ENCODE peak calls at places on chromosomes 1 and 21, in seven cellular contexts. One of them, this sample, is unnamed.

GRCh38 chr1:10867138-10867721 is 70.8 kb upstream of the CASZ1 start:
- DNase-seq in GM12878: no peak
- DNase-seq in CD4-positive, CD25-positive, alpha-beta regulatory T cell: peak
- DNase-seq in AG04450: no peak
- DNase-seq in naive thymus-derived CD4-positive, alpha-beta T cell: peak
- DNase-seq in small intestine: peak
- DNase-seq in dorsolateral prefrontal cortex: peak
- DNase-seq in this sample: peak

GRCh38 chr1:89022167-89022959 is at the start of gene GBP3:
- DNase-seq in GM12878: peak
- DNase-seq in naive thymus-derived CD4-positive, alpha-beta T cell: peak
- DNase-seq in CD4-positive, CD25-positive, alpha-beta regulatory T cell: peak
- DNase-seq in AG04450: peak
- DNase-seq in small intestine: peak
- DNase-seq in dorsolateral prefrontal cortex: no peak
- DNase-seq in this sample: peak

GRCh38 chr1:222043444-222044292 is 301.8 kb upstream of the DUSP10 start:
- DNase-seq in small intestine: no peak
- DNase-seq in dorsolateral prefrontal cortex: no peak
- DNase-seq in AG04450: peak
- DNase-seq in naive thymus-derived CD4-positive, alpha-beta T cell: no peak
- DNase-seq in GM12878: no peak
- DNase-seq in CD4-positive, CD25-positive, alpha-beta regulatory T cell: no peak
- DNase-seq in this sample: no peak

GRCh38 chr1:225857256-225857655 is 24.9 kb downstream of the TMEM63A start:
- DNase-seq in dorsolateral prefrontal cortex: no peak
- DNase-seq in naive thymus-derived CD4-positive, alpha-beta T cell: no peak
- DNase-seq in CD4-positive, CD25-positive, alpha-beta regulatory T cell: no peak
- DNase-seq in AG04450: no peak
- DNase-seq in GM12878: no peak
- DNase-seq in small intestine: no peak
- DNase-seq in this sample: no peak

GRCh38 chr1:220809187-220809550 is 22.5 kb downstream of the MTARC1 start:
- DNase-seq in GM12878: no peak
- DNase-seq in naive thymus-derived CD4-positive, alpha-beta T cell: no peak
- DNase-seq in CD4-positive, CD25-positive, alpha-beta regulatory T cell: no peak
- DNase-seq in small intestine: no peak
- DNase-seq in dorsolateral prefrontal cortex: no peak
- DNase-seq in AG04450: no peak
- DNase-seq in this sample: no peak

GRCh38 chr1:169110265-169110664 is 3.8 kb downstream of the ATP1B1 start:
- DNase-seq in GM12878: no peak
- DNase-seq in dorsolateral prefrontal cortex: no peak
- DNase-seq in small intestine: peak
- DNase-seq in AG04450: no peak
- DNase-seq in naive thymus-derived CD4-positive, alpha-beta T cell: no peak
- DNase-seq in CD4-positive, CD25-positive, alpha-beta regulatory T cell: no peak
- DNase-seq in this sample: no peak

GRCh38 chr21:39082656-39083376 is 100.4 kb downstream of the PSMG1 start:
- DNase-seq in naive thymus-derived CD4-positive, alpha-beta T cell: no peak
- DNase-seq in GM12878: no peak
- DNase-seq in AG04450: no peak
- DNase-seq in CD4-positive, CD25-positive, alpha-beta regulatory T cell: no peak
- DNase-seq in small intestine: peak
- DNase-seq in dorsolateral prefrontal cortex: no peak
- DNase-seq in this sample: no peak

GRCh38 chr21:32626633-32627196 is 14.5 kb upstream of the CFAP298 start:
- DNase-seq in CD4-positive, CD25-positive, alpha-beta regulatory T cell: no peak
- DNase-seq in dorsolateral prefrontal cortex: no peak
- DNase-seq in naive thymus-derived CD4-positive, alpha-beta T cell: no peak
- DNase-seq in AG04450: no peak
- DNase-seq in GM12878: no peak
- DNase-seq in small intestine: no peak
- DNase-seq in this sample: no peak

GRCh38 chr1:25780318-25781129 is 19.5 kb upstream of the SELENON start:
- DNase-seq in naive thymus-derived CD4-positive, alpha-beta T cell: no peak
- DNase-seq in small intestine: peak
- DNase-seq in AG04450: no peak
- DNase-seq in dorsolateral prefrontal cortex: no peak
- DNase-seq in CD4-positive, CD25-positive, alpha-beta regulatory T cell: no peak
- DNase-seq in GM12878: no peak
- DNase-seq in this sample: no peak

GRCh38 chr1:63794927-63795326 is 21.1 kb downstream of the ROR1 start:
- DNase-seq in naive thymus-derived CD4-positive, alpha-beta T cell: no peak
- DNase-seq in CD4-positive, CD25-positive, alpha-beta regulatory T cell: no peak
- DNase-seq in AG04450: no peak
- DNase-seq in dorsolateral prefrontal cortex: no peak
- DNase-seq in small intestine: no peak
- DNase-seq in GM12878: no peak
- DNase-seq in this sample: no peak

GRCh38 chr1:2298685-2299673 is 70.9 kb downstream of the SKI start:
- DNase-seq in AG04450: no peak
- DNase-seq in small intestine: no peak
- DNase-seq in naive thymus-derived CD4-positive, alpha-beta T cell: no peak
- DNase-seq in dorsolateral prefrontal cortex: no peak
- DNase-seq in GM12878: no peak
- DNase-seq in CD4-positive, CD25-positive, alpha-beta regulatory T cell: no peak
- DNase-seq in this sample: no peak

GRCh38 chr1:24045766-24046165 is 65.6 kb upstream of the SRSF10 start:
- DNase-seq in GM12878: no peak
- DNase-seq in dorsolateral prefrontal cortex: no peak
- DNase-seq in naive thymus-derived CD4-positive, alpha-beta T cell: no peak
- DNase-seq in AG04450: no peak
- DNase-seq in small intestine: peak
- DNase-seq in CD4-positive, CD25-positive, alpha-beta regulatory T cell: no peak
- DNase-seq in this sample: no peak

GRCh38 chr1:6082430-6082971 is 36.8 kb downstream of the KCNAB2 start:
- DNase-seq in GM12878: no peak
- DNase-seq in naive thymus-derived CD4-positive, alpha-beta T cell: no peak
- DNase-seq in small intestine: peak
- DNase-seq in CD4-positive, CD25-positive, alpha-beta regulatory T cell: no peak
- DNase-seq in dorsolateral prefrontal cortex: no peak
- DNase-seq in AG04450: no peak
- DNase-seq in this sample: no peak

GRCh38 chr1:245091818-245092637 is 62.8 kb upstream of the KIF26B start:
- DNase-seq in naive thymus-derived CD4-positive, alpha-beta T cell: no peak
- DNase-seq in AG04450: peak
- DNase-seq in GM12878: no peak
- DNase-seq in CD4-positive, CD25-positive, alpha-beta regulatory T cell: no peak
- DNase-seq in dorsolateral prefrontal cortex: no peak
- DNase-seq in small intestine: peak
- DNase-seq in this sample: no peak

GRCh38 chr1:6902153-6902552 is 116.9 kb downstream of the CAMTA1 start:
- DNase-seq in AG04450: no peak
- DNase-seq in GM12878: no peak
- DNase-seq in dorsolateral prefrontal cortex: no peak
- DNase-seq in CD4-positive, CD25-positive, alpha-beta regulatory T cell: no peak
- DNase-seq in naive thymus-derived CD4-positive, alpha-beta T cell: no peak
- DNase-seq in small intestine: no peak
- DNase-seq in this sample: no peak

GRCh38 chr1:80403472-80403893 is 1397.0 kb upstream of the ADGRL4 start:
- DNase-seq in small intestine: no peak
- DNase-seq in dorsolateral prefrontal cortex: no peak
- DNase-seq in CD4-positive, CD25-positive, alpha-beta regulatory T cell: no peak
- DNase-seq in naive thymus-derived CD4-positive, alpha-beta T cell: no peak
- DNase-seq in AG04450: no peak
- DNase-seq in GM12878: no peak
- DNase-seq in this sample: no peak

GRCh38 chr1:100344774-100345173 is 7.5 kb upstream of the CDC14A start:
- DNase-seq in AG04450: no peak
- DNase-seq in naive thymus-derived CD4-positive, alpha-beta T cell: no peak
- DNase-seq in small intestine: no peak
- DNase-seq in CD4-positive, CD25-positive, alpha-beta regulatory T cell: no peak
- DNase-seq in GM12878: no peak
- DNase-seq in dorsolateral prefrontal cortex: no peak
- DNase-seq in this sample: no peak

GRCh38 chr1:214446772-214447556 is 104.4 kb downstream of the PTPN14 start:
- DNase-seq in AG04450: peak
- DNase-seq in dorsolateral prefrontal cortex: no peak
- DNase-seq in small intestine: peak
- DNase-seq in naive thymus-derived CD4-positive, alpha-beta T cell: no peak
- DNase-seq in GM12878: no peak
- DNase-seq in CD4-positive, CD25-positive, alpha-beta regulatory T cell: no peak
- DNase-seq in this sample: no peak

GRCh38 chr1:104406731-104407130 is 657.0 kb downstream of the AMY1C start:
- DNase-seq in dorsolateral prefrontal cortex: no peak
- DNase-seq in AG04450: no peak
- DNase-seq in GM12878: no peak
- DNase-seq in small intestine: no peak
- DNase-seq in CD4-positive, CD25-positive, alpha-beta regulatory T cell: no peak
- DNase-seq in naive thymus-derived CD4-positive, alpha-beta T cell: no peak
- DNase-seq in this sample: no peak

GRCh38 chr1:10267319-10267718 is 56.9 kb downstream of the KIF1B start:
- DNase-seq in naive thymus-derived CD4-positive, alpha-beta T cell: no peak
- DNase-seq in CD4-positive, CD25-positive, alpha-beta regulatory T cell: no peak
- DNase-seq in small intestine: no peak
- DNase-seq in AG04450: no peak
- DNase-seq in dorsolateral prefrontal cortex: no peak
- DNase-seq in GM12878: no peak
- DNase-seq in this sample: no peak

GRCh38 chr1:40797668-40798010 is 14.1 kb downstream of the KCNQ4 start:
- DNase-seq in GM12878: no peak
- DNase-seq in AG04450: no peak
- DNase-seq in dorsolateral prefrontal cortex: no peak
- DNase-seq in small intestine: no peak
- DNase-seq in naive thymus-derived CD4-positive, alpha-beta T cell: no peak
- DNase-seq in CD4-positive, CD25-positive, alpha-beta regulatory T cell: no peak
- DNase-seq in this sample: no peak

GRCh38 chr1:20485527-20486456 is at the start of gene CAMK2N1:
- DNase-seq in AG04450: no peak
- DNase-seq in CD4-positive, CD25-positive, alpha-beta regulatory T cell: peak
- DNase-seq in dorsolateral prefrontal cortex: peak
- DNase-seq in small intestine: peak
- DNase-seq in GM12878: no peak
- DNase-seq in naive thymus-derived CD4-positive, alpha-beta T cell: peak
- DNase-seq in this sample: peak

GRCh38 chr1:20484526-20485462 is 1.2 kb downstream of the CAMK2N1 start:
- DNase-seq in AG04450: no peak
- DNase-seq in GM12878: no peak
- DNase-seq in small intestine: no peak
- DNase-seq in CD4-positive, CD25-positive, alpha-beta regulatory T cell: no peak
- DNase-seq in naive thymus-derived CD4-positive, alpha-beta T cell: no peak
- DNase-seq in dorsolateral prefrontal cortex: no peak
- DNase-seq in this sample: no peak

GRCh38 chr1:20483098-20483832 is 2.7 kb downstream of the CAMK2N1 start:
- DNase-seq in naive thymus-derived CD4-positive, alpha-beta T cell: no peak
- DNase-seq in GM12878: no peak
- DNase-seq in small intestine: no peak
- DNase-seq in dorsolateral prefrontal cortex: no peak
- DNase-seq in AG04450: no peak
- DNase-seq in CD4-positive, CD25-positive, alpha-beta regulatory T cell: no peak
- DNase-seq in this sample: no peak

GRCh38 chr1:20481643-20482498 is 4.1 kb downstream of the CAMK2N1 start:
- DNase-seq in dorsolateral prefrontal cortex: no peak
- DNase-seq in AG04450: no peak
- DNase-seq in GM12878: no peak
- DNase-seq in naive thymus-derived CD4-positive, alpha-beta T cell: no peak
- DNase-seq in small intestine: no peak
- DNase-seq in CD4-positive, CD25-positive, alpha-beta regulatory T cell: no peak
- DNase-seq in this sample: no peak

GRCh38 chr1:20483833-20484525 is 2.0 kb downstream of the CAMK2N1 start:
- DNase-seq in naive thymus-derived CD4-positive, alpha-beta T cell: no peak
- DNase-seq in dorsolateral prefrontal cortex: peak
- DNase-seq in AG04450: no peak
- DNase-seq in CD4-positive, CD25-positive, alpha-beta regulatory T cell: no peak
- DNase-seq in small intestine: peak
- DNase-seq in GM12878: no peak
- DNase-seq in this sample: no peak
- H3K27ac ChIP-seq in naive thymus-derived CD4-positive, alpha-beta T cell: no peak
- H3K27ac ChIP-seq in dorsolateral prefrontal cortex: peak
- H3K27ac ChIP-seq in AG04450: peak
- H3K27ac ChIP-seq in CD4-positive, CD25-positive, alpha-beta regulatory T cell: no peak
- H3K27ac ChIP-seq in small intestine: peak
- H3K27ac ChIP-seq in GM12878: no peak
- H3K27ac ChIP-seq in this sample: no peak

GRCh38 chr1:117177376-117177775 is 33.4 kb downstream of the VTCN1 start:
- DNase-seq in naive thymus-derived CD4-positive, alpha-beta T cell: no peak
- DNase-seq in AG04450: no peak
- DNase-seq in GM12878: no peak
- DNase-seq in CD4-positive, CD25-positive, alpha-beta regulatory T cell: no peak
- DNase-seq in dorsolateral prefrontal cortex: no peak
- DNase-seq in small intestine: no peak
- DNase-seq in this sample: no peak

GRCh38 chr1:117178756-117179155 is 32.0 kb downstream of the VTCN1 start:
- DNase-seq in GM12878: no peak
- DNase-seq in small intestine: no peak
- DNase-seq in CD4-positive, CD25-positive, alpha-beta regulatory T cell: no peak
- DNase-seq in naive thymus-derived CD4-positive, alpha-beta T cell: no peak
- DNase-seq in AG04450: no peak
- DNase-seq in dorsolateral prefrontal cortex: no peak
- DNase-seq in this sample: no peak

GRCh38 chr1:117174851-117175250 is 35.9 kb downstream of the VTCN1 start:
- DNase-seq in AG04450: no peak
- DNase-seq in GM12878: no peak
- DNase-seq in dorsolateral prefrontal cortex: no peak
- DNase-seq in small intestine: no peak
- DNase-seq in naive thymus-derived CD4-positive, alpha-beta T cell: no peak
- DNase-seq in CD4-positive, CD25-positive, alpha-beta regulatory T cell: no peak
- DNase-seq in this sample: no peak

GRCh38 chr1:117173711-117174110 is 37.0 kb downstream of the VTCN1 start:
- DNase-seq in small intestine: no peak
- DNase-seq in CD4-positive, CD25-positive, alpha-beta regulatory T cell: no peak
- DNase-seq in naive thymus-derived CD4-positive, alpha-beta T cell: no peak
- DNase-seq in dorsolateral prefrontal cortex: no peak
- DNase-seq in AG04450: no peak
- DNase-seq in GM12878: no peak
- DNase-seq in this sample: no peak

DNA sequence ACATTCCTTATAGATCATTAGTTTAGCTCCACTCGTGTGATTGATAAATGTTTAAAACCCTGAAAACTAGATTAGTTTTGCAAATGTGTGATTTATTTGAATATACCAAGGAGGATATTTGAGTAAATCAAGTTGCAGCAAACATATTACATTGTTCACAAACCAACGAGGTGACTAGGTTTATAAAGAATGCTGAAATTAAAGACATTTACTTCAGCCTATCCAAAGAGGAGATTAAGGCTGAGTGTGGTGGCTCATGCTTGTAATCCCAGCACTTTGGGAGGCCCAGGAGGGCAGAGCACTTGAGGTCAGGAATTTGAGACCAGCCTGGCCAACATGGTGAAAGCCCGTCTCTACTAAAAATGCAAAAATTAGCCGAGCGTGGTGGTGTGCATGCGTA is 34.1 kb downstream of the VTCN1 start:
- DNase-seq in naive thymus-derived CD4-positive, alpha-beta T cell: no peak
- DNase-seq in small intestine: no peak
- DNase-seq in CD4-positive, CD25-positive, alpha-beta regulatory T cell: no peak
- DNase-seq in AG04450: no peak
- DNase-seq in dorsolateral prefrontal cortex: no peak
- DNase-seq in GM12878: no peak
- DNase-seq in this sample: no peak
- H3K4me3 ChIP-seq in naive thymus-derived CD4-positive, alpha-beta T cell: no peak
- H3K4me3 ChIP-seq in small intestine: no peak
- H3K4me3 ChIP-seq in CD4-positive, CD25-positive, alpha-beta regulatory T cell: no peak
- H3K4me3 ChIP-seq in AG04450: no peak
- H3K4me3 ChIP-seq in dorsolateral prefrontal cortex: no peak
- H3K4me3 ChIP-seq in GM12878: no peak
- H3K4me3 ChIP-seq in this sample: no peak

GRCh38 chr1:85363102-85363501 is 86.7 kb upstream of the BCL10 start:
- DNase-seq in small intestine: no peak
- DNase-seq in AG04450: no peak
- DNase-seq in naive thymus-derived CD4-positive, alpha-beta T cell: no peak
- DNase-seq in GM12878: no peak
- DNase-seq in CD4-positive, CD25-positive, alpha-beta regulatory T cell: no peak
- DNase-seq in dorsolateral prefrontal cortex: no peak
- DNase-seq in this sample: no peak
- H3K27ac ChIP-seq in small intestine: no peak
- H3K27ac ChIP-seq in AG04450: no peak
- H3K27ac ChIP-seq in naive thymus-derived CD4-positive, alpha-beta T cell: no peak
- H3K27ac ChIP-seq in GM12878: no peak
- H3K27ac ChIP-seq in CD4-positive, CD25-positive, alpha-beta regulatory T cell: no peak
- H3K27ac ChIP-seq in dorsolateral prefrontal cortex: no peak
- H3K27ac ChIP-seq in this sample: no peak

GRCh38 chr1:53270873-53271272 is 32.6 kb upstream of the MAGOH start:
- DNase-seq in GM12878: no peak
- DNase-seq in dorsolateral prefrontal cortex: no peak
- DNase-seq in AG04450: no peak
- DNase-seq in CD4-positive, CD25-positive, alpha-beta regulatory T cell: no peak
- DNase-seq in naive thymus-derived CD4-positive, alpha-beta T cell: no peak
- DNase-seq in small intestine: no peak
- DNase-seq in this sample: no peak
- H3K4me3 ChIP-seq in GM12878: no peak
- H3K4me3 ChIP-seq in dorsolateral prefrontal cortex: no peak
- H3K4me3 ChIP-seq in AG04450: no peak
- H3K4me3 ChIP-seq in CD4-positive, CD25-positive, alpha-beta regulatory T cell: no peak
- H3K4me3 ChIP-seq in naive thymus-derived CD4-positive, alpha-beta T cell: no peak
- H3K4me3 ChIP-seq in small intestine: no peak
- H3K4me3 ChIP-seq in this sample: no peak